ENCODE peak calls at places on chromosomes 16 and 17, in six cellular contexts. C is neural crest cell, J is cardiac fibroblast, F is psoas muscle, U is WERI-Rb-1, B is Peyer's patch. W is an unnamed sample.

GRCh38 chr16:51150894-51151320 is at the start of gene SALL1:
- DNase-seq in C (peak; percentile 25), J (no peak), F (no peak), U (no peak), B (no peak), W (no peak)

GRCh38 chr16:3546990-3547682 is 30.1 kb downstream of the NLRC3 start:
- DNase-seq in C (no peak), J (no peak), F (no peak), U (no peak), B (no peak), W (no peak)

GRCh38 chr16:77834600-77834963 is 46.2 kb downstream of the VAT1L start:
- DNase-seq in C (no peak), J (peak; percentile 65), F (no peak), U (no peak), B (no peak), W (no peak)

GRCh38 chr17:42679001-42679491 is 2.3 kb upstream of the PLEKHH3 start:
- DNase-seq in C (no peak), J (peak; percentile 60), F (no peak), U (peak; percentile 83), B (peak; percentile 72), W (peak; percentile 76)

GRCh38 chr17:62804822-62805221 is 3.3 kb downstream of the MARCHF10 start:
- DNase-seq in C (no peak), J (peak; percentile 72), F (no peak), U (no peak), B (no peak), W (peak; percentile 70)

GRCh38 chr17:9220466-9221230 is 199.3 kb downstream of the NTN1 start:
- DNase-seq in C (peak; percentile 60), J (no peak), F (no peak), U (no peak), B (no peak), W (no peak)

GRCh38 chr17:45908935-45909334 is 14.6 kb downstream of the MAPT start:
- DNase-seq in C (no peak), J (no peak), F (no peak), U (no peak), B (no peak), W (no peak)

GRCh38 chr16:46573008-46573833 is 48.0 kb downstream of the SHCBP1 start:
- DNase-seq in C (no peak), J (peak; percentile 5), F (no peak), U (no peak), B (no peak), W (peak; percentile 56)

GRCh38 chr17:6323626-6324356 is 111.1 kb downstream of the AIPL1 start:
- DNase-seq in C (no peak), J (no peak), F (no peak), U (no peak), B (no peak), W (peak; percentile 23)

GRCh38 chr17:14559720-14560119 is 258.8 kb downstream of the HS3ST3B1 start:
- DNase-seq in C (no peak), J (no peak), F (no peak), U (no peak), B (no peak), W (no peak)

GRCh38 chr16:81841709-81842108 is 62.6 kb downstream of the PLCG2 start:
- DNase-seq in C (no peak), J (no peak), F (no peak), U (no peak), B (peak; percentile 61), W (no peak)

GRCh38 chr17:68821860-68822693 is 133.1 kb downstream of the ABCA8 start:
- DNase-seq in C (no peak), J (peak; percentile 78), F (no peak), U (peak; percentile 62), B (no peak), W (peak; percentile 85)

GRCh38 chr17:5580367-5580766 is 3.9 kb downstream of the NLRP1 start:
- DNase-seq in C (no peak), J (peak; percentile 53), F (no peak), U (no peak), B (no peak), W (peak; percentile 26)

GRCh38 chr17:17812211-17813054 is 24.4 kb downstream of the SREBF1 start:
- DNase-seq in C (peak; percentile 92), J (peak; percentile 76), F (peak; percentile 77), U (peak; percentile 80), B (peak; percentile 84), W (peak; percentile 62)

GRCh38 chr17:66755101-66755943 is 79.6 kb upstream of the CACNG5 start:
- DNase-seq in C (no peak), J (no peak), F (no peak), U (no peak), B (peak; percentile 49), W (peak; percentile 49)

GRCh38 chr17:8534498-8535188 is 95.9 kb downstream of the MYH10 start:
- DNase-seq in C (no peak), J (no peak), F (no peak), U (no peak), B (no peak), W (no peak)

GRCh38 chr17:33202011-33202410 is 91.1 kb downstream of the ASIC2 start:
- DNase-seq in C (no peak), J (no peak), F (no peak), U (no peak), B (no peak), W (no peak)
- TF ChIP-seq CTCF in C (no peak), J (no peak), F (no peak), U (peak; percentile 4), B (no peak), W (no peak)

GRCh38 chr16:66459878-66460277 is 32.8 kb downstream of the BEAN1 start:
- DNase-seq in C (no peak), J (no peak), F (no peak), U (peak; percentile 30), B (peak; percentile 10), W (no peak)
- TF ChIP-seq CTCF in C (no peak), J (no peak), F (no peak), U (no peak), B (no peak), W (no peak)

DNA sequence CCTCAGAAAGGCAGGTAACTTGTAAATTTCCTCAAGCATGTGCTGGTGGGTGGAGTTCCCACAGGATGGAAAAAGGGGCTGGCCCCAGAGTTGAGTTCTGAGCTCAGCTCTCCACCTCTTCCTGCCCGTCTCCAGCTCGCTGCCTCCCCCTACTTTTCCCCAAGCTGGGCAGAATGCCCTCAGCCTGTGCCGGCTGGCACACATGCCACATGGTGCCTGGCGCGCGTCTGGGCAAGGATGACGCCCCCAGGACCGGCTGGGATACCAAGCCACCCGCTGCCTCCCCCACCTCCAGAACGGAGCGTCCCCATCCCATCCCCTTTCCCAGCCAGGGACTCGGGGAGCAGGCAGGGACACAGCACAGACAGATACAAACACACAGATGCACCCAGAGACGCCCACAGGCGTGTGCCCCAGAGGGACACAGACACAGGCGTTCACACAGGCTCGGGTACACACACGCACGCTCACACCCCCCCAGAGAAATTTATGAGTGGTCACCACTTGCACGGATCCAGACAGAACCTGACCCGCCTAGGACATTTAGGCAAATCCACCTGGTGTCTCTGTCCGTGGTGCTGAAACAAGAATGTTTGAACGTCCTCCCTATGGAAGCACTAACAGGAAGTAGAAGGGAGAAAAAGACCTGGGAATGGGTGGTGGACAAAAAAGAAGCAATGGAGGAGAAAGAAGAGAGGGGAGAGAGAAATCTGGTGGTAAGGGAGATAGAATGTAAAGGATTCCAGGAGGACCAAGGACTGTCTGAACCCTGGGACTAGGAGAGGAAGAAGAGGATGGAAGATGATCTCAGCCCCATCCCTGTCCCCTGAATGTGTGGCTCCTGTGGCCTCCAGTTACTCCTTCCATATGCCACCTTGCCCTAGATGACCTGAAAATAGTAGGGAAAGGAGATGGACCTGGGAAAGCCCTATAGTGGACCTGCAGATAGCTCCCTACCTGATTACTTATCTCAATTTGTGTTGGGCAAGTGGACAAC is 15.5 kb downstream of the NEUROD2 start:
- DNase-seq in C (peak; percentile 55), J (peak; percentile 58), F (no peak), U (no peak), B (peak; percentile 59), W (peak; percentile 75)
- TF ChIP-seq CTCF in C (no peak), J (no peak), F (no peak), U (no peak), B (no peak), W (no peak)

DNA sequence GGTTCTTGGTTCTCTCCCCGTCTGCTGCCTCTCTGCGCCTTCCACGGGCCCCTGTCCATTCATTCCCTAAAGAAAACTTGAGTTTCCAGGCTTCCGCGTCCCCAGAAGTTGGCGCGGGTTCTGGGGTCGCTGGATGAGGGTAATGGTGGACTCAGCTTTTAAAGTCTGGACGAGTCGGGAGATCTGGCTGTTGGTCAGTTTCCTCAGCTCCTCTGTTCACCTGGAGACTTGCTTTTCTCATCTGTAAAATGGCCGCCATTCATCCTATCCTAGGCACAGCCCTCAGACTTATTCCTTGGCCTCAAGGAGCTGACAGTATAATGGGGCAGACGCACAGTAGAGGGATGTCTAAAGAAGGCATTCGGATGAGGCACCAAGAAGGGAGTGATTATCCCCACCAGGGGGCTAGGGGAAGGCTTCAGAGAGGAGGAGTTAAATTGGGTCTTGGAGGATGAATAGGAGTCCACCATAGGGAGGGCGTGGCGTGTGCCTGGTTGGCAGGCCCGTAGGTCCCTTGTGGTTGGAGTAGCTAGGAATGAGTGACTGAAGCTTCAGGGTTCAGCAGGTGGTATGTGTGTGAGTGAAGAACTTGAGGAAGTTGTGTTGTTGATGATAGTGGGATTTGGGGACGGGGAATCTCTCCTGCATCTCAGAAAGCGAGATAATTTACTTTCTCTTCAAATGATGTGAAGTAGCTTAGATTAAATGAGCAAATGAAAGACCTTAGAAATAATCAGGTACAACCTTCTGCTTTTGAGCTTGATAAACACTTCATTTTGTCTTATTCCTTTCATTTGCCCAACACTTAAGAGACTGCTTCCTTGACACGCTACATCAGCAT is 655 bp downstream of the VPS35L start:
- DNase-seq in C (peak; percentile 49), J (peak; percentile 27), F (no peak), U (no peak), B (no peak), W (peak; percentile 46)
- TF ChIP-seq CTCF in C (peak; percentile 56), J (peak; percentile 31), F (no peak), U (no peak), B (no peak), W (no peak)

W was measured in MCF 10A.